ENCODE peak calls at places on chromosomes 6 and 20, in four cellular contexts. One of them, this sample, is unnamed.

GRCh38 chr20:25669826-25670422 is 26.7 kb downstream of the ZNF337 start:
- DNase-seq in activated T-cell treated with anti-CD3 and anti-CD28 coated beads, Interleukin-2, amount 50 U/mL, for 4 hours: no peak
- DNase-seq in left ventricle myocardium superior: no peak
- DNase-seq in activated gamma-delta T cell treated with anti-CD3 and anti-CD28 coated beads, Interleukin-2, amount 50 U/mL, for 16 hours: no peak
- DNase-seq in this sample: no peak

GRCh38 chr6:3195695-3196497 is 31.6 kb downstream of the TUBB2B start:
- DNase-seq in activated T-cell treated with anti-CD3 and anti-CD28 coated beads, Interleukin-2, amount 50 U/mL, for 4 hours: no peak
- DNase-seq in left ventricle myocardium superior: no peak
- DNase-seq in activated gamma-delta T cell treated with anti-CD3 and anti-CD28 coated beads, Interleukin-2, amount 50 U/mL, for 16 hours: no peak
- DNase-seq in this sample: no peak

GRCh38 chr20:46361386-46361785 is 45.0 kb downstream of the ELMO2 start:
- DNase-seq in activated T-cell treated with anti-CD3 and anti-CD28 coated beads, Interleukin-2, amount 50 U/mL, for 4 hours: no peak
- DNase-seq in left ventricle myocardium superior: no peak
- DNase-seq in activated gamma-delta T cell treated with anti-CD3 and anti-CD28 coated beads, Interleukin-2, amount 50 U/mL, for 16 hours: no peak
- DNase-seq in this sample: no peak

GRCh38 chr6:20699402-20699801 is 165.1 kb downstream of the CDKAL1 start:
- DNase-seq in activated T-cell treated with anti-CD3 and anti-CD28 coated beads, Interleukin-2, amount 50 U/mL, for 4 hours: no peak
- DNase-seq in left ventricle myocardium superior: no peak
- DNase-seq in activated gamma-delta T cell treated with anti-CD3 and anti-CD28 coated beads, Interleukin-2, amount 50 U/mL, for 16 hours: no peak
- DNase-seq in this sample: no peak

GRCh38 chr6:33313105-33313708 is 671 bp downstream of the TAPBP start:
- DNase-seq in activated T-cell treated with anti-CD3 and anti-CD28 coated beads, Interleukin-2, amount 50 U/mL, for 4 hours: peak; percentile 48
- DNase-seq in left ventricle myocardium superior: peak; percentile 72
- DNase-seq in activated gamma-delta T cell treated with anti-CD3 and anti-CD28 coated beads, Interleukin-2, amount 50 U/mL, for 16 hours: no peak
- DNase-seq in this sample: no peak

GRCh38 chr6:146895101-146895771 is 296.5 kb downstream of the ADGB start:
- DNase-seq in activated T-cell treated with anti-CD3 and anti-CD28 coated beads, Interleukin-2, amount 50 U/mL, for 4 hours: no peak
- DNase-seq in left ventricle myocardium superior: no peak
- DNase-seq in activated gamma-delta T cell treated with anti-CD3 and anti-CD28 coated beads, Interleukin-2, amount 50 U/mL, for 16 hours: no peak
- DNase-seq in this sample: no peak

GRCh38 chr20:31630187-31630790 is 7.4 kb upstream of the COX4I2 start:
- DNase-seq in activated T-cell treated with anti-CD3 and anti-CD28 coated beads, Interleukin-2, amount 50 U/mL, for 4 hours: no peak
- DNase-seq in left ventricle myocardium superior: no peak
- DNase-seq in activated gamma-delta T cell treated with anti-CD3 and anti-CD28 coated beads, Interleukin-2, amount 50 U/mL, for 16 hours: no peak
- DNase-seq in this sample: no peak

GRCh38 chr20:22690000-22690399 is 105.6 kb upstream of the FOXA2 start:
- DNase-seq in activated T-cell treated with anti-CD3 and anti-CD28 coated beads, Interleukin-2, amount 50 U/mL, for 4 hours: no peak
- DNase-seq in left ventricle myocardium superior: no peak
- DNase-seq in activated gamma-delta T cell treated with anti-CD3 and anti-CD28 coated beads, Interleukin-2, amount 50 U/mL, for 16 hours: no peak
- DNase-seq in this sample: no peak

GRCh38 chr6:51989789-51990188 is 97.6 kb downstream of the PKHD1 start:
- DNase-seq in activated T-cell treated with anti-CD3 and anti-CD28 coated beads, Interleukin-2, amount 50 U/mL, for 4 hours: no peak
- DNase-seq in left ventricle myocardium superior: no peak
- DNase-seq in activated gamma-delta T cell treated with anti-CD3 and anti-CD28 coated beads, Interleukin-2, amount 50 U/mL, for 16 hours: no peak
- DNase-seq in this sample: no peak

GRCh38 chr6:165661416-165662001 is 1.5 kb downstream of the PDE10A start:
- DNase-seq in activated T-cell treated with anti-CD3 and anti-CD28 coated beads, Interleukin-2, amount 50 U/mL, for 4 hours: no peak
- DNase-seq in left ventricle myocardium superior: peak; percentile 43
- DNase-seq in activated gamma-delta T cell treated with anti-CD3 and anti-CD28 coated beads, Interleukin-2, amount 50 U/mL, for 16 hours: no peak
- DNase-seq in this sample: no peak

GRCh38 chr6:112029045-112029822 is 24.7 kb upstream of the CCN6 start:
- DNase-seq in activated T-cell treated with anti-CD3 and anti-CD28 coated beads, Interleukin-2, amount 50 U/mL, for 4 hours: peak; percentile 66
- DNase-seq in left ventricle myocardium superior: peak; percentile 75
- DNase-seq in activated gamma-delta T cell treated with anti-CD3 and anti-CD28 coated beads, Interleukin-2, amount 50 U/mL, for 16 hours: peak; percentile 47
- DNase-seq in this sample: peak; percentile 83

GRCh38 chr20:53529658-53530057 is 64.0 kb downstream of the ZNF217 start:
- DNase-seq in activated T-cell treated with anti-CD3 and anti-CD28 coated beads, Interleukin-2, amount 50 U/mL, for 4 hours: no peak
- DNase-seq in left ventricle myocardium superior: no peak
- DNase-seq in activated gamma-delta T cell treated with anti-CD3 and anti-CD28 coated beads, Interleukin-2, amount 50 U/mL, for 16 hours: no peak
- DNase-seq in this sample: no peak

GRCh38 chr20:41499961-41500725 is 118.0 kb downstream of the CHD6 start:
- DNase-seq in activated T-cell treated with anti-CD3 and anti-CD28 coated beads, Interleukin-2, amount 50 U/mL, for 4 hours: no peak
- DNase-seq in left ventricle myocardium superior: no peak
- DNase-seq in activated gamma-delta T cell treated with anti-CD3 and anti-CD28 coated beads, Interleukin-2, amount 50 U/mL, for 16 hours: no peak
- DNase-seq in this sample: no peak

GRCh38 chr6:159720708-159721107 is 6.6 kb upstream of the WTAP start:
- DNase-seq in activated T-cell treated with anti-CD3 and anti-CD28 coated beads, Interleukin-2, amount 50 U/mL, for 4 hours: peak; percentile 17
- DNase-seq in left ventricle myocardium superior: no peak
- DNase-seq in activated gamma-delta T cell treated with anti-CD3 and anti-CD28 coated beads, Interleukin-2, amount 50 U/mL, for 16 hours: no peak
- DNase-seq in this sample: no peak

GRCh38 chr6:158143700-158144099 is 24.4 kb downstream of the SERAC1 start:
- DNase-seq in activated T-cell treated with anti-CD3 and anti-CD28 coated beads, Interleukin-2, amount 50 U/mL, for 4 hours: no peak
- DNase-seq in left ventricle myocardium superior: no peak
- DNase-seq in activated gamma-delta T cell treated with anti-CD3 and anti-CD28 coated beads, Interleukin-2, amount 50 U/mL, for 16 hours: no peak
- DNase-seq in this sample: no peak

GRCh38 chr6:43716099-43716498 is 28.5 kb upstream of the MRPS18A start:
- DNase-seq in activated T-cell treated with anti-CD3 and anti-CD28 coated beads, Interleukin-2, amount 50 U/mL, for 4 hours: no peak
- DNase-seq in left ventricle myocardium superior: peak; percentile 78
- DNase-seq in activated gamma-delta T cell treated with anti-CD3 and anti-CD28 coated beads, Interleukin-2, amount 50 U/mL, for 16 hours: no peak
- DNase-seq in this sample: no peak

GRCh38 chr6:36721369-36722140 is 23.9 kb downstream of the RAB44 start:
- DNase-seq in activated T-cell treated with anti-CD3 and anti-CD28 coated beads, Interleukin-2, amount 50 U/mL, for 4 hours: no peak
- DNase-seq in left ventricle myocardium superior: no peak
- DNase-seq in activated gamma-delta T cell treated with anti-CD3 and anti-CD28 coated beads, Interleukin-2, amount 50 U/mL, for 16 hours: no peak
- DNase-seq in this sample: no peak

GRCh38 chr20:40678286-40678835 is 10.7 kb downstream of the MAFB start:
- DNase-seq in activated T-cell treated with anti-CD3 and anti-CD28 coated beads, Interleukin-2, amount 50 U/mL, for 4 hours: no peak
- DNase-seq in left ventricle myocardium superior: no peak
- DNase-seq in activated gamma-delta T cell treated with anti-CD3 and anti-CD28 coated beads, Interleukin-2, amount 50 U/mL, for 16 hours: no peak
- DNase-seq in this sample: no peak

GRCh38 chr6:44593539-44593944 is 206.0 kb downstream of the CDC5L start:
- DNase-seq in activated T-cell treated with anti-CD3 and anti-CD28 coated beads, Interleukin-2, amount 50 U/mL, for 4 hours: peak; percentile 45
- DNase-seq in left ventricle myocardium superior: no peak
- DNase-seq in activated gamma-delta T cell treated with anti-CD3 and anti-CD28 coated beads, Interleukin-2, amount 50 U/mL, for 16 hours: peak; percentile 39
- DNase-seq in this sample: peak; percentile 81

GRCh38 chr20:24776755-24777271 is 172.3 kb upstream of the CST7 start:
- DNase-seq in activated T-cell treated with anti-CD3 and anti-CD28 coated beads, Interleukin-2, amount 50 U/mL, for 4 hours: no peak
- DNase-seq in left ventricle myocardium superior: no peak
- DNase-seq in activated gamma-delta T cell treated with anti-CD3 and anti-CD28 coated beads, Interleukin-2, amount 50 U/mL, for 16 hours: no peak
- DNase-seq in this sample: no peak

GRCh38 chr20:2822073-2822472 is 5.9 kb downstream of the TMEM239 start:
- DNase-seq in activated T-cell treated with anti-CD3 and anti-CD28 coated beads, Interleukin-2, amount 50 U/mL, for 4 hours: no peak
- DNase-seq in left ventricle myocardium superior: no peak
- DNase-seq in activated gamma-delta T cell treated with anti-CD3 and anti-CD28 coated beads, Interleukin-2, amount 50 U/mL, for 16 hours: peak; percentile 30
- DNase-seq in this sample: no peak

GRCh38 chr6:97205936-97206335 is 77.1 kb downstream of the MMS22L start:
- DNase-seq in activated T-cell treated with anti-CD3 and anti-CD28 coated beads, Interleukin-2, amount 50 U/mL, for 4 hours: no peak
- DNase-seq in left ventricle myocardium superior: no peak
- DNase-seq in activated gamma-delta T cell treated with anti-CD3 and anti-CD28 coated beads, Interleukin-2, amount 50 U/mL, for 16 hours: no peak
- DNase-seq in this sample: no peak

GRCh38 chr6:106966671-106967522 is 7.6 kb downstream of the CD24 start:
- DNase-seq in activated T-cell treated with anti-CD3 and anti-CD28 coated beads, Interleukin-2, amount 50 U/mL, for 4 hours: no peak
- DNase-seq in left ventricle myocardium superior: no peak
- DNase-seq in activated gamma-delta T cell treated with anti-CD3 and anti-CD28 coated beads, Interleukin-2, amount 50 U/mL, for 16 hours: no peak
- DNase-seq in this sample: no peak

GRCh38 chr6:125950293-125950692 is 6.3 kb upstream of the HINT3 start:
- DNase-seq in activated T-cell treated with anti-CD3 and anti-CD28 coated beads, Interleukin-2, amount 50 U/mL, for 4 hours: no peak
- DNase-seq in left ventricle myocardium superior: no peak
- DNase-seq in activated gamma-delta T cell treated with anti-CD3 and anti-CD28 coated beads, Interleukin-2, amount 50 U/mL, for 16 hours: no peak
- DNase-seq in this sample: no peak

GRCh38 chr6:79872986-79873385 is 74.4 kb downstream of the ELOVL4 start:
- DNase-seq in activated T-cell treated with anti-CD3 and anti-CD28 coated beads, Interleukin-2, amount 50 U/mL, for 4 hours: no peak
- DNase-seq in left ventricle myocardium superior: no peak
- DNase-seq in activated gamma-delta T cell treated with anti-CD3 and anti-CD28 coated beads, Interleukin-2, amount 50 U/mL, for 16 hours: no peak
- DNase-seq in this sample: no peak

GRCh38 chr6:71012871-71013456 is 56.1 kb upstream of the B3GAT2 start:
- DNase-seq in activated T-cell treated with anti-CD3 and anti-CD28 coated beads, Interleukin-2, amount 50 U/mL, for 4 hours: no peak
- DNase-seq in left ventricle myocardium superior: no peak
- DNase-seq in activated gamma-delta T cell treated with anti-CD3 and anti-CD28 coated beads, Interleukin-2, amount 50 U/mL, for 16 hours: no peak
- DNase-seq in this sample: peak; percentile 9

GRCh38 chr20:41475507-41475906 is 108.9 kb upstream of the EMILIN3 start:
- DNase-seq in activated T-cell treated with anti-CD3 and anti-CD28 coated beads, Interleukin-2, amount 50 U/mL, for 4 hours: no peak
- DNase-seq in left ventricle myocardium superior: no peak
- DNase-seq in activated gamma-delta T cell treated with anti-CD3 and anti-CD28 coated beads, Interleukin-2, amount 50 U/mL, for 16 hours: no peak
- DNase-seq in this sample: no peak

GRCh38 chr6:145929037-145929633 is 35.0 kb downstream of the SHPRH start:
- DNase-seq in activated T-cell treated with anti-CD3 and anti-CD28 coated beads, Interleukin-2, amount 50 U/mL, for 4 hours: no peak
- DNase-seq in left ventricle myocardium superior: no peak
- DNase-seq in activated gamma-delta T cell treated with anti-CD3 and anti-CD28 coated beads, Interleukin-2, amount 50 U/mL, for 16 hours: no peak
- DNase-seq in this sample: no peak

GRCh38 chr6:30889138-30889885 is 5.0 kb downstream of the DDR1 start:
- DNase-seq in activated T-cell treated with anti-CD3 and anti-CD28 coated beads, Interleukin-2, amount 50 U/mL, for 4 hours: no peak
- DNase-seq in left ventricle myocardium superior: no peak
- DNase-seq in activated gamma-delta T cell treated with anti-CD3 and anti-CD28 coated beads, Interleukin-2, amount 50 U/mL, for 16 hours: no peak
- DNase-seq in this sample: no peak

GRCh38 chr6:72522735-72523141 is 99.1 kb upstream of the KCNQ5 start:
- DNase-seq in activated T-cell treated with anti-CD3 and anti-CD28 coated beads, Interleukin-2, amount 50 U/mL, for 4 hours: no peak
- DNase-seq in left ventricle myocardium superior: no peak
- DNase-seq in activated gamma-delta T cell treated with anti-CD3 and anti-CD28 coated beads, Interleukin-2, amount 50 U/mL, for 16 hours: no peak
- DNase-seq in this sample: no peak

GRCh38 chr6:139625998-139626975 is 251.8 kb upstream of the CITED2 start:
- DNase-seq in activated T-cell treated with anti-CD3 and anti-CD28 coated beads, Interleukin-2, amount 50 U/mL, for 4 hours: no peak
- DNase-seq in left ventricle myocardium superior: no peak
- DNase-seq in activated gamma-delta T cell treated with anti-CD3 and anti-CD28 coated beads, Interleukin-2, amount 50 U/mL, for 16 hours: no peak
- DNase-seq in this sample: no peak

GRCh38 chr20:58296328-58296837 is 13.1 kb upstream of the RAB22A start:
- DNase-seq in activated T-cell treated with anti-CD3 and anti-CD28 coated beads, Interleukin-2, amount 50 U/mL, for 4 hours: no peak
- DNase-seq in left ventricle myocardium superior: no peak
- DNase-seq in activated gamma-delta T cell treated with anti-CD3 and anti-CD28 coated beads, Interleukin-2, amount 50 U/mL, for 16 hours: no peak
- DNase-seq in this sample: no peak

GRCh38 chr6:143059616-143060353 is 904 bp upstream of the AIG1 start:
- DNase-seq in activated T-cell treated with anti-CD3 and anti-CD28 coated beads, Interleukin-2, amount 50 U/mL, for 4 hours: peak; percentile 20
- DNase-seq in left ventricle myocardium superior: no peak
- DNase-seq in activated gamma-delta T cell treated with anti-CD3 and anti-CD28 coated beads, Interleukin-2, amount 50 U/mL, for 16 hours: no peak
- DNase-seq in this sample: no peak

GRCh38 chr20:53362736-53363135 is 230.9 kb downstream of the ZNF217 start:
- DNase-seq in activated T-cell treated with anti-CD3 and anti-CD28 coated beads, Interleukin-2, amount 50 U/mL, for 4 hours: no peak
- DNase-seq in left ventricle myocardium superior: no peak
- DNase-seq in activated gamma-delta T cell treated with anti-CD3 and anti-CD28 coated beads, Interleukin-2, amount 50 U/mL, for 16 hours: no peak
- DNase-seq in this sample: no peak

GRCh38 chr6:166728884-166729530 is 102.0 kb upstream of the RPS6KA2 start:
- DNase-seq in activated T-cell treated with anti-CD3 and anti-CD28 coated beads, Interleukin-2, amount 50 U/mL, for 4 hours: no peak
- DNase-seq in left ventricle myocardium superior: no peak
- DNase-seq in activated gamma-delta T cell treated with anti-CD3 and anti-CD28 coated beads, Interleukin-2, amount 50 U/mL, for 16 hours: no peak
- DNase-seq in this sample: no peak

GRCh38 chr20:44733341-44734069 is 12.2 kb upstream of the KCNK15 start:
- DNase-seq in activated T-cell treated with anti-CD3 and anti-CD28 coated beads, Interleukin-2, amount 50 U/mL, for 4 hours: peak; percentile 45
- DNase-seq in left ventricle myocardium superior: peak; percentile 80
- DNase-seq in activated gamma-delta T cell treated with anti-CD3 and anti-CD28 coated beads, Interleukin-2, amount 50 U/mL, for 16 hours: peak; percentile 23
- DNase-seq in this sample: peak; percentile 29

GRCh38 chr6:4209201-4209600 is 73.8 kb upstream of the ECI2 start:
- DNase-seq in activated T-cell treated with anti-CD3 and anti-CD28 coated beads, Interleukin-2, amount 50 U/mL, for 4 hours: no peak
- DNase-seq in left ventricle myocardium superior: no peak
- DNase-seq in activated gamma-delta T cell treated with anti-CD3 and anti-CD28 coated beads, Interleukin-2, amount 50 U/mL, for 16 hours: no peak
- DNase-seq in this sample: no peak

GRCh38 chr6:163596174-163596573 is 181.7 kb downstream of the QKI start:
- DNase-seq in activated T-cell treated with anti-CD3 and anti-CD28 coated beads, Interleukin-2, amount 50 U/mL, for 4 hours: no peak
- DNase-seq in left ventricle myocardium superior: no peak
- DNase-seq in activated gamma-delta T cell treated with anti-CD3 and anti-CD28 coated beads, Interleukin-2, amount 50 U/mL, for 16 hours: no peak
- DNase-seq in this sample: no peak

GRCh38 chr6:26064619-26065257 is 22.5 kb upstream of the HFE start:
- DNase-seq in activated T-cell treated with anti-CD3 and anti-CD28 coated beads, Interleukin-2, amount 50 U/mL, for 4 hours: no peak
- DNase-seq in left ventricle myocardium superior: no peak
- DNase-seq in activated gamma-delta T cell treated with anti-CD3 and anti-CD28 coated beads, Interleukin-2, amount 50 U/mL, for 16 hours: no peak
- DNase-seq in this sample: peak; percentile 55

This sample was measured in stimulated activated effector memory CD8-positive, alpha-beta T cell treated with anti-CD3 and anti-CD28 coated beads, Interleukin-12 subunit alpha, Interleukin-12 subunit beta, amount 100 ng/mL, for 72 hours.